ENCODE peak calls at places on chromosome 22, in eight cellular contexts. One of them, this sample, is unnamed.

GRCh38 chr22:25367756-25368155 is 148.3 kb downstream of the CRYBB2 start:
- DNase-seq in prostate gland: no peak
- DNase-seq in IMR-90: no peak
- DNase-seq in lower leg skin: no peak
- DNase-seq in heart left ventricle: no peak
- DNase-seq in HCT116: no peak
- DNase-seq in esophagus squamous epithelium: no peak
- DNase-seq in A549: no peak
- DNase-seq in this sample: no peak

GRCh38 chr22:46045459-46046298 is 68.7 kb upstream of the WNT7B start:
- DNase-seq in prostate gland: no peak
- DNase-seq in IMR-90: no peak
- DNase-seq in heart left ventricle: peak; percentile 69
- DNase-seq in lower leg skin: peak; percentile 91
- DNase-seq in HCT116: no peak
- DNase-seq in esophagus squamous epithelium: no peak
- DNase-seq in A549: no peak
- DNase-seq in this sample: no peak

GRCh38 chr22:21938071-21938822 is 14.4 kb downstream of the PPM1F start:
- DNase-seq in esophagus squamous epithelium: peak; percentile 52
- DNase-seq in heart left ventricle: peak; percentile 95
- DNase-seq in IMR-90: peak; percentile 83
- DNase-seq in lower leg skin: peak; percentile 99
- DNase-seq in HCT116: peak; percentile 69
- DNase-seq in A549: peak; percentile 70
- DNase-seq in prostate gland: peak; percentile 89
- DNase-seq in this sample: peak; percentile 96

GRCh38 chr22:22745225-22746060 is 101.0 kb downstream of the GGTLC2 start:
- DNase-seq in lower leg skin: no peak
- DNase-seq in prostate gland: peak; percentile 14
- DNase-seq in IMR-90: peak; percentile 19
- DNase-seq in HCT116: no peak
- DNase-seq in A549: peak; percentile 10
- DNase-seq in heart left ventricle: no peak
- DNase-seq in esophagus squamous epithelium: no peak
- DNase-seq in this sample: no peak

GRCh38 chr22:21802673-21803072 is 64.8 kb downstream of the MAPK1 start:
- DNase-seq in esophagus squamous epithelium: no peak
- DNase-seq in HCT116: no peak
- DNase-seq in lower leg skin: no peak
- DNase-seq in A549: no peak
- DNase-seq in heart left ventricle: no peak
- DNase-seq in prostate gland: no peak
- DNase-seq in IMR-90: no peak
- DNase-seq in this sample: no peak

GRCh38 chr22:48907591-48907990 is 920.1 kb downstream of the BRD1 start:
- DNase-seq in HCT116: no peak
- DNase-seq in prostate gland: no peak
- DNase-seq in A549: no peak
- DNase-seq in heart left ventricle: no peak
- DNase-seq in lower leg skin: peak; percentile 49
- DNase-seq in esophagus squamous epithelium: no peak
- DNase-seq in IMR-90: no peak
- DNase-seq in this sample: no peak

GRCh38 chr22:38924197-38924952 is 33.0 kb upstream of the APOBEC3A start:
- DNase-seq in A549: peak; percentile 26
- DNase-seq in prostate gland: peak; percentile 88
- DNase-seq in HCT116: peak; percentile 80
- DNase-seq in IMR-90: peak; percentile 90
- DNase-seq in lower leg skin: peak; percentile 90
- DNase-seq in heart left ventricle: peak; percentile 80
- DNase-seq in esophagus squamous epithelium: no peak
- DNase-seq in this sample: no peak

GRCh38 chr22:41876275-41876674 is 38.6 kb downstream of the SHISA8 start:
- DNase-seq in A549: no peak
- DNase-seq in esophagus squamous epithelium: no peak
- DNase-seq in heart left ventricle: no peak
- DNase-seq in HCT116: no peak
- DNase-seq in lower leg skin: no peak
- DNase-seq in IMR-90: peak; percentile 32
- DNase-seq in prostate gland: no peak
- DNase-seq in this sample: no peak

GRCh38 chr22:23713696-23714595 is 23.1 kb downstream of the RGL4 start:
- DNase-seq in lower leg skin: no peak
- DNase-seq in HCT116: no peak
- DNase-seq in prostate gland: no peak
- DNase-seq in A549: no peak
- DNase-seq in esophagus squamous epithelium: no peak
- DNase-seq in heart left ventricle: no peak
- DNase-seq in IMR-90: no peak
- DNase-seq in this sample: no peak

GRCh38 chr22:44753189-44754042 is 1.0 kb downstream of the ARHGAP8 start:
- DNase-seq in prostate gland: peak; percentile 66
- DNase-seq in IMR-90: peak; percentile 81
- DNase-seq in heart left ventricle: no peak
- DNase-seq in esophagus squamous epithelium: no peak
- DNase-seq in lower leg skin: no peak
- DNase-seq in HCT116: no peak
- DNase-seq in A549: no peak
- DNase-seq in this sample: no peak

GRCh38 chr22:23072911-23073491 is 2.7 kb downstream of the GNAZ start:
- DNase-seq in HCT116: no peak
- DNase-seq in esophagus squamous epithelium: no peak
- DNase-seq in heart left ventricle: peak; percentile 9
- DNase-seq in lower leg skin: peak; percentile 82
- DNase-seq in A549: no peak
- DNase-seq in IMR-90: no peak
- DNase-seq in prostate gland: no peak
- DNase-seq in this sample: no peak

GRCh38 chr22:47386812-47387510 is 624.5 kb downstream of the TBC1D22A start:
- DNase-seq in HCT116: no peak
- DNase-seq in lower leg skin: no peak
- DNase-seq in A549: no peak
- DNase-seq in heart left ventricle: no peak
- DNase-seq in prostate gland: no peak
- DNase-seq in esophagus squamous epithelium: no peak
- DNase-seq in IMR-90: no peak
- DNase-seq in this sample: no peak

GRCh38 chr22:41403532-41404318 is 22.0 kb downstream of the TEF start:
- DNase-seq in HCT116: peak; percentile 81
- DNase-seq in A549: peak; percentile 96
- DNase-seq in lower leg skin: peak; percentile 97
- DNase-seq in prostate gland: peak; percentile 85
- DNase-seq in heart left ventricle: peak; percentile 96
- DNase-seq in IMR-90: peak; percentile 78
- DNase-seq in esophagus squamous epithelium: peak; percentile 31
- DNase-seq in this sample: no peak

GRCh38 chr22:38843716-38844660 is at the start of gene NPTXR:
- DNase-seq in prostate gland: peak; percentile 58
- DNase-seq in esophagus squamous epithelium: no peak
- DNase-seq in lower leg skin: no peak
- DNase-seq in A549: peak; percentile 53
- DNase-seq in heart left ventricle: peak; percentile 71
- DNase-seq in IMR-90: peak; percentile 31
- DNase-seq in HCT116: no peak
- DNase-seq in this sample: no peak

GRCh38 chr22:21961886-21962654 is 9.4 kb upstream of the PPM1F start:
- DNase-seq in lower leg skin: no peak
- DNase-seq in HCT116: no peak
- DNase-seq in heart left ventricle: peak; percentile 24
- DNase-seq in prostate gland: peak; percentile 49
- DNase-seq in IMR-90: peak; percentile 72
- DNase-seq in esophagus squamous epithelium: no peak
- DNase-seq in A549: no peak
- DNase-seq in this sample: no peak

GRCh38 chr22:46737105-46737975 is 712 bp downstream of the CERK start:
- DNase-seq in lower leg skin: peak; percentile 90
- DNase-seq in A549: peak; percentile 18
- DNase-seq in HCT116: no peak
- DNase-seq in IMR-90: peak; percentile 34
- DNase-seq in heart left ventricle: no peak
- DNase-seq in esophagus squamous epithelium: no peak
- DNase-seq in prostate gland: no peak
- DNase-seq in this sample: no peak

DNA sequence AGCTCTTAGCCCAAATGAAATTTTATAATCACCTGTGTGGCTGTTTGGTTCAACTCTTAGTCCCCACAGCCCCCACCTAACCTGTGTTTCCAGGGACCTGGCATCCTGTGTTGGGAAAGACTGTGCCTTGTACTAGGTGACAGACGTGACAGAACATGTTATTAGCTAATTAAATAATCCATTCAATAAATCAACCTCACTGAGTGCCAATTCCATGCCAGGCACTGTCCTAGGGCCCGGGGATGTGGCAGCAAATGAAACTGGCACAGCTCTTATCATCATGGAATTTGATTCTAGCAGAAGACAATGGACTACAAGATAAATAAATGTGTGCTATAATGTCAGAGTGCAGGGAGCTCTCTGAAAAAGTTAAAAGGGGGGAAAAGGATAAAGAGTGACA is 431.9 kb downstream of the MIAT start:
- DNase-seq in IMR-90: no peak
- DNase-seq in lower leg skin: no peak
- DNase-seq in HCT116: no peak
- DNase-seq in esophagus squamous epithelium: no peak
- DNase-seq in prostate gland: peak; percentile 34
- DNase-seq in heart left ventricle: no peak
- DNase-seq in A549: no peak
- DNase-seq in this sample: no peak
- TF ChIP-seq POLR2A in IMR-90: no peak
- TF ChIP-seq POLR2A in lower leg skin: no peak
- TF ChIP-seq POLR2A in HCT116: no peak
- TF ChIP-seq POLR2A in esophagus squamous epithelium: no peak
- TF ChIP-seq POLR2A in prostate gland: no peak
- TF ChIP-seq POLR2A in heart left ventricle: no peak
- TF ChIP-seq POLR2A in A549: no peak
- TF ChIP-seq POLR2A in this sample: no peak

GRCh38 chr22:30333707-30334087 is 7.0 kb upstream of the TBC1D10A start:
- DNase-seq in esophagus squamous epithelium: no peak
- DNase-seq in lower leg skin: no peak
- DNase-seq in HCT116: no peak
- DNase-seq in prostate gland: no peak
- DNase-seq in heart left ventricle: no peak
- DNase-seq in A549: no peak
- DNase-seq in IMR-90: no peak
- DNase-seq in this sample: no peak
- TF ChIP-seq POLR2A in esophagus squamous epithelium: no peak
- TF ChIP-seq POLR2A in lower leg skin: no peak
- TF ChIP-seq POLR2A in HCT116: no peak
- TF ChIP-seq POLR2A in prostate gland: no peak
- TF ChIP-seq POLR2A in heart left ventricle: no peak
- TF ChIP-seq POLR2A in A549: no peak
- TF ChIP-seq POLR2A in IMR-90: no peak
- TF ChIP-seq POLR2A in this sample: no peak

GRCh38 chr22:37674248-37674647 is 1.2 kb upstream of the LGALS1 start:
- DNase-seq in esophagus squamous epithelium: no peak
- DNase-seq in lower leg skin: no peak
- DNase-seq in prostate gland: no peak
- DNase-seq in HCT116: no peak
- DNase-seq in A549: no peak
- DNase-seq in heart left ventricle: no peak
- DNase-seq in IMR-90: no peak
- DNase-seq in this sample: no peak

GRCh38 chr22:37675930-37676571 is 615 bp downstream of the LGALS1 start:
- DNase-seq in heart left ventricle: peak; percentile 82
- DNase-seq in esophagus squamous epithelium: no peak
- DNase-seq in HCT116: no peak
- DNase-seq in A549: no peak
- DNase-seq in prostate gland: no peak
- DNase-seq in lower leg skin: no peak
- DNase-seq in IMR-90: no peak
- DNase-seq in this sample: no peak

GRCh38 chr22:37674951-37675929 is at the start of gene LGALS1:
- DNase-seq in esophagus squamous epithelium: no peak
- DNase-seq in A549: peak; percentile 65
- DNase-seq in lower leg skin: peak; percentile 99
- DNase-seq in IMR-90: peak; percentile 97
- DNase-seq in prostate gland: peak; percentile 91
- DNase-seq in HCT116: peak; percentile 92
- DNase-seq in heart left ventricle: peak; percentile 98
- DNase-seq in this sample: no peak

GRCh38 chr22:37678372-37678771 is 2.9 kb downstream of the LGALS1 start:
- DNase-seq in lower leg skin: no peak
- DNase-seq in heart left ventricle: no peak
- DNase-seq in esophagus squamous epithelium: no peak
- DNase-seq in HCT116: no peak
- DNase-seq in prostate gland: no peak
- DNase-seq in IMR-90: no peak
- DNase-seq in A549: no peak
- DNase-seq in this sample: no peak

GRCh38 chr22:37676691-37677627 is 1.5 kb downstream of the LGALS1 start:
- DNase-seq in lower leg skin: peak; percentile 96
- DNase-seq in prostate gland: peak; percentile 76
- DNase-seq in esophagus squamous epithelium: peak; percentile 71
- DNase-seq in heart left ventricle: peak; percentile 89
- DNase-seq in IMR-90: peak; percentile 98
- DNase-seq in HCT116: peak; percentile 69
- DNase-seq in A549: no peak
- DNase-seq in this sample: peak; percentile 96
- TF ChIP-seq POLR2A in lower leg skin: no peak
- TF ChIP-seq POLR2A in prostate gland: peak; percentile 46
- TF ChIP-seq POLR2A in esophagus squamous epithelium: no peak
- TF ChIP-seq POLR2A in heart left ventricle: no peak
- TF ChIP-seq POLR2A in IMR-90: peak; percentile 90
- TF ChIP-seq POLR2A in HCT116: no peak
- TF ChIP-seq POLR2A in A549: peak; percentile 29
- TF ChIP-seq POLR2A in this sample: no peak

GRCh38 chr22:43182118-43182517 is 4.8 kb downstream of the TTLL12 start:
- DNase-seq in prostate gland: no peak
- DNase-seq in heart left ventricle: peak; percentile 20
- DNase-seq in lower leg skin: no peak
- DNase-seq in HCT116: no peak
- DNase-seq in esophagus squamous epithelium: no peak
- DNase-seq in IMR-90: no peak
- DNase-seq in A549: no peak
- DNase-seq in this sample: no peak
- TF ChIP-seq POLR2A in prostate gland: no peak
- TF ChIP-seq POLR2A in heart left ventricle: no peak
- TF ChIP-seq POLR2A in lower leg skin: no peak
- TF ChIP-seq POLR2A in HCT116: no peak
- TF ChIP-seq POLR2A in esophagus squamous epithelium: no peak
- TF ChIP-seq POLR2A in IMR-90: no peak
- TF ChIP-seq POLR2A in A549: no peak
- TF ChIP-seq POLR2A in this sample: no peak

This sample was measured in vagina.